ENCODE peak calls at places on chromosome 2, in five cellular contexts. S is nucleus accumbens, L is heart left ventricle, N is GM23338, C is amniotic stem cell. T is an unnamed sample.

GRCh38 chr2:163266772-163267171 is 428.2 kb upstream of the KCNH7 start:
- DNase-seq in S (no peak), L (no peak), N (no peak), C (peak), T (no peak)

GRCh38 chr2:190714958-190715357 is 66.1 kb downstream of the NAB1 start:
- DNase-seq in S (no peak), L (no peak), N (no peak), C (no peak), T (no peak)

GRCh38 chr2:18413794-18414396 is 146.6 kb downstream of the RDH14 start:
- DNase-seq in S (no peak), L (peak), N (no peak), C (peak), T (no peak)

GRCh38 chr2:30780776-30781330 is 26.4 kb downstream of the CAPN13 start:
- DNase-seq in S (no peak), L (no peak), N (no peak), C (no peak), T (no peak)

GRCh38 chr2:148282201-148282600 is 261.3 kb downstream of the MBD5 start:
- DNase-seq in S (no peak), L (no peak), N (no peak), C (no peak), T (no peak)

GRCh38 chr2:215808996-215809395 is 204.4 kb downstream of the MREG start:
- DNase-seq in S (no peak), L (no peak), N (peak), C (no peak), T (no peak)

GRCh38 chr2:237603718-237604362 is 13.3 kb upstream of the RAB17 start:
- DNase-seq in S (no peak), L (peak), N (peak), C (no peak), T (peak)

GRCh38 chr2:140210963-140211362 is 1430.8 kb upstream of the NXPH2 start:
- DNase-seq in S (no peak), L (no peak), N (no peak), C (no peak), T (no peak)

GRCh38 chr2:211367711-211368110 is 811.3 kb downstream of the CPS1 start:
- DNase-seq in S (peak), L (no peak), N (no peak), C (no peak), T (no peak)

GRCh38 chr2:28108143-28108542 is 217.6 kb downstream of the BABAM2 start:
- DNase-seq in S (no peak), L (no peak), N (no peak), C (no peak), T (no peak)

GRCh38 chr2:79131687-79132086 is 11.4 kb downstream of the REG1A start:
- DNase-seq in S (no peak), L (no peak), N (no peak), C (no peak), T (no peak)

GRCh38 chr2:234705108-234705507 is 208.2 kb upstream of the ARL4C start:
- DNase-seq in S (no peak), L (no peak), N (no peak), C (no peak), T (no peak)

GRCh38 chr2:25292408-25292807 is 49.3 kb downstream of the DNMT3A start:
- DNase-seq in S (no peak), L (no peak), N (no peak), C (no peak), T (no peak)

GRCh38 chr2:147424766-147425165 is 420.1 kb upstream of the ACVR2A start:
- DNase-seq in S (no peak), L (no peak), N (no peak), C (no peak), T (no peak)

GRCh38 chr2:66526171-66526570 is 91.2 kb downstream of the MEIS1 start:
- DNase-seq in S (no peak), L (peak), N (no peak), C (no peak), T (no peak)

GRCh38 chr2:239392072-239392357 is 8.8 kb downstream of the HDAC4 start:
- DNase-seq in S (no peak), L (no peak), N (no peak), C (no peak), T (no peak)

GRCh38 chr2:235594041-235594440 is 100.2 kb downstream of the AGAP1 start:
- DNase-seq in S (no peak), L (no peak), N (peak), C (peak), T (no peak)

GRCh38 chr2:142234701-142235100 is 103.9 kb upstream of the LRP1B start:
- DNase-seq in S (no peak), L (no peak), N (no peak), C (no peak), T (no peak)

GRCh38 chr2:240184198-240184590 is 43.7 kb upstream of the OTOS start:
- DNase-seq in S (no peak), L (no peak), N (no peak), C (no peak), T (no peak)

GRCh38 chr2:69514406-69514805 is 77.2 kb upstream of the NFU1 start:
- DNase-seq in S (peak), L (no peak), N (peak), C (peak), T (no peak)

GRCh38 chr2:29923110-29923721 is 1.8 kb upstream of the ALK start:
- DNase-seq in S (peak), L (peak), N (peak), C (peak), T (no peak)

GRCh38 chr2:99803846-99804245 is 314.0 kb upstream of the REV1 start:
- DNase-seq in S (no peak), L (no peak), N (no peak), C (no peak), T (no peak)

GRCh38 chr2:7242189-7242867 is 325.1 kb downstream of the RNF144A start:
- DNase-seq in S (no peak), L (no peak), N (no peak), C (no peak), T (no peak)

GRCh38 chr2:121974919-121975654 is 219.6 kb downstream of the TSN start:
- DNase-seq in S (peak), L (peak), N (peak), C (peak), T (peak)

GRCh38 chr2:150586858-150587257 is 99.4 kb upstream of the RND3 start:
- DNase-seq in S (no peak), L (no peak), N (no peak), C (no peak), T (no peak)

GRCh38 chr2:234690569-234691225 is 193.8 kb upstream of the ARL4C start:
- DNase-seq in S (no peak), L (no peak), N (no peak), C (no peak), T (no peak)

GRCh38 chr2:179467111-179467510 is 202.5 kb upstream of the SESTD1 start:
- DNase-seq in S (no peak), L (no peak), N (no peak), C (no peak), T (no peak)

GRCh38 chr2:27369471-27370025 is 590 bp downstream of the EIF2B4 start:
- DNase-seq in S (peak), L (peak), N (peak), C (peak), T (no peak)

GRCh38 chr2:80303006-80303741 is 1.4 kb downstream of the LRRTM1 start:
- DNase-seq in S (peak), L (no peak), N (peak), C (no peak), T (no peak)

GRCh38 chr2:62287895-62288589 is 92.1 kb downstream of the B3GNT2 start:
- DNase-seq in S (peak), L (peak), N (no peak), C (no peak), T (peak)

GRCh38 chr2:85791704-85792565 is 38.1 kb downstream of the ATOH8 start:
- DNase-seq in S (no peak), L (no peak), N (no peak), C (no peak), T (no peak)

GRCh38 chr2:94602466-94602865 is 268.8 kb upstream of the TEKT4 start:
- DNase-seq in S (no peak), L (no peak), N (no peak), C (no peak), T (no peak)

GRCh38 chr2:233965032-233965614 is 48.0 kb downstream of the TRPM8 start:
- DNase-seq in S (no peak), L (no peak), N (no peak), C (no peak), T (no peak)